ENCODE peak calls at places on chromosomes 1 and 21, in six cellular contexts. K, O, F, S, Y and I are unnamed samples.

GRCh38 chr1:176989023-176989422 is 175.5 kb downstream of the ASTN1 start:
- DNase-seq in K (no peak), O (no peak), F (no peak), S (no peak), Y (peak; percentile 74), I (no peak)

GRCh38 chr1:12172042-12172851 is 5.5 kb downstream of the TNFRSF1B start:
- DNase-seq in K (no peak), O (no peak), F (no peak), S (no peak), Y (no peak), I (no peak)

GRCh38 chr1:181318022-181318857 is 165.1 kb upstream of the CACNA1E start:
- DNase-seq in K (peak; percentile 79), O (no peak), F (no peak), S (no peak), Y (no peak), I (no peak)

GRCh38 chr21:44916965-44917364 is 3.7 kb downstream of the ITGB2 start:
- DNase-seq in K (no peak), O (no peak), F (no peak), S (no peak), Y (peak; percentile 43), I (no peak)

GRCh38 chr1:175572932-175573871 is 170.2 kb downstream of the TNR start:
- DNase-seq in K (no peak), O (no peak), F (no peak), S (no peak), Y (no peak), I (no peak)

GRCh38 chr1:81801834-81802531 is 1.2 kb downstream of the ADGRL2 start:
- DNase-seq in K (peak; percentile 62), O (no peak), F (no peak), S (no peak), Y (peak; percentile 58), I (no peak)

GRCh38 chr1:101262601-101263348 is 26.0 kb downstream of the S1PR1 start:
- DNase-seq in K (no peak), O (no peak), F (no peak), S (no peak), Y (no peak), I (no peak)

GRCh38 chr1:166153641-166154350 is 13.0 kb downstream of the FAM78B start:
- DNase-seq in K (no peak), O (no peak), F (no peak), S (no peak), Y (no peak), I (no peak)

GRCh38 chr1:50279622-50280320 is 143.5 kb downstream of the DMRTA2 start:
- DNase-seq in K (peak; percentile 31), O (no peak), F (peak; percentile 8), S (no peak), Y (peak; percentile 3), I (no peak)

GRCh38 chr1:28577052-28577678 is 14.9 kb upstream of the RAB42 start:
- DNase-seq in K (no peak), O (no peak), F (peak; percentile 25), S (no peak), Y (no peak), I (no peak)

GRCh38 chr21:17612565-17613241 is at the start of gene BTG3:
- DNase-seq in K (peak; percentile 93), O (peak; percentile 68), F (peak; percentile 47), S (peak; percentile 52), Y (peak; percentile 81), I (peak; percentile 45)

GRCh38 chr1:226436855-226437491 is 29.1 kb upstream of the PARP1 start:
- DNase-seq in K (no peak), O (no peak), F (no peak), S (no peak), Y (no peak), I (no peak)

GRCh38 chr1:63463248-63463647 is 59.8 kb downstream of the ITGB3BP start:
- DNase-seq in K (no peak), O (no peak), F (no peak), S (no peak), Y (no peak), I (no peak)

GRCh38 chr1:36941579-36941978 is 92.7 kb downstream of the GRIK3 start:
- DNase-seq in K (peak; percentile 33), O (no peak), F (no peak), S (no peak), Y (no peak), I (no peak)

DNA sequence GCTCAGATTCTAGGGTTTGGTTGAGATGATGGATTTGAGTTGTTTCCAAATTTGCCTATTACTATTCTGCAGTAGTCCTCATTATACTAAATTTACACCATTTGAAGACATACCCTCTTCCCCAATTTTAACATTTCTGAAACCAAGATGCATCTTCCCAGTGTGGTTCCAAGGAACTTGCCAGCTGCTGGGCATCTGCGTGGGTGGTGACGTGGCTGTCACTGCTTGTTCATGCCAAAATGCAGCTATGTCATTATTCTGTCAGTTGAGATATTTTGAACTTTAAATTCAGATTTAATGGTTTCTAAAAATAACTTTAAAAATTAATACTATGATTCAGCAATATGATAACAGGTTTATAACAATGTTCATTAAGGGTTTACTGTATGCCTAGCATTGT is 1.2 kb downstream of the ZFP69 start:
- DNase-seq in K (no peak), O (no peak), F (no peak), S (no peak), Y (no peak), I (no peak)
- H3K9me3 ChIP-seq in K (peaks cover 16% of the 10 kb centered on the region), O (peaks cover 10% of the 10 kb centered on the region), F (peaks cover 23% of the 10 kb centered on the region), S (peaks cover 8% of the 10 kb centered on the region), Y (no peaks in the 10 kb centered on the region), I (peaks cover 20% of the 10 kb centered on the region)

GRCh38 chr1:157774412-157774811 is 2.5 kb downstream of the FCRL2 start:
- DNase-seq in K (no peak), O (no peak), F (no peak), S (no peak), Y (no peak), I (no peak)

GRCh38 chr1:157775101-157775870 is 1.6 kb downstream of the FCRL2 start:
- DNase-seq in K (no peak), O (no peak), F (no peak), S (no peak), Y (no peak), I (no peak)

GRCh38 chr1:157771666-157772425 is 5.1 kb downstream of the FCRL2 start:
- DNase-seq in K (no peak), O (no peak), F (no peak), S (no peak), Y (no peak), I (no peak)

GRCh38 chr1:157776971-157777386 is at the start of gene FCRL2:
- DNase-seq in K (no peak), O (no peak), F (no peak), S (no peak), Y (no peak), I (no peak)

GRCh38 chr1:157773723-157774350 is 3.1 kb downstream of the FCRL2 start:
- DNase-seq in K (peak; percentile 64), O (no peak), F (peak; percentile 3), S (no peak), Y (no peak), I (no peak)
- H3K4me3 ChIP-seq in K (no peak overlapping the region), O (no peak overlapping the region), F (no peak overlapping the region), S (no peak overlapping the region), Y (no peak overlapping the region), I (no peak overlapping the region)

GRCh38 chr1:24849653-24850295 is 80.3 kb downstream of the RUNX3 start:
- DNase-seq in K (peak; percentile 65), O (no peak), F (no peak), S (no peak), Y (no peak), I (no peak)
- TF ChIP-seq CTCF in K (peak; percentile 59), O (no peak), F (peak; percentile 86), S (no peak), Y (no peak), I (peak; percentile 14)

GRCh38 chr1:125080077-125080476 is 3895.3 kb downstream of the SRGAP2C start:
- DNase-seq in K (no peak), O (no peak), F (no peak), S (no peak), Y (no peak), I (no peak)
- H3K9me3 ChIP-seq in K (peaks cover 61% of the 10 kb centered on the region), O (no peaks in the 10 kb centered on the region), F (peaks cover 81% of the 10 kb centered on the region), S (no peaks in the 10 kb centered on the region), Y (no peaks in the 10 kb centered on the region), I (peaks cover 19% of the 10 kb centered on the region)

GRCh38 chr1:208241541-208241940 is 2.6 kb downstream of the PLXNA2 start:
- DNase-seq in K (no peak), O (no peak), F (no peak), S (no peak), Y (no peak), I (no peak)

GRCh38 chr1:208240698-208241355 is 3.4 kb downstream of the PLXNA2 start:
- DNase-seq in K (no peak), O (no peak), F (no peak), S (no peak), Y (no peak), I (no peak)

GRCh38 chr1:208239518-208240381 is 4.4 kb downstream of the PLXNA2 start:
- DNase-seq in K (peak; percentile 35), O (no peak), F (peak; percentile 54), S (no peak), Y (peak; percentile 33), I (no peak)

GRCh38 chr1:208237241-208237640 is 6.9 kb downstream of the PLXNA2 start:
- DNase-seq in K (no peak), O (no peak), F (no peak), S (no peak), Y (no peak), I (no peak)

GRCh38 chr1:208238710-208239517 is 5.3 kb downstream of the PLXNA2 start:
- DNase-seq in K (peak; percentile 74), O (no peak), F (no peak), S (no peak), Y (peak; percentile 44), I (no peak)
- H3K4me3 ChIP-seq in K (no peak overlapping the region), O (no peak overlapping the region), F (no peak overlapping the region), S (no peak overlapping the region), Y (no peak overlapping the region), I (no peak overlapping the region)

GRCh38 chr1:8435569-8436071 is 117.7 kb downstream of the SLC45A1 start:
- DNase-seq in K (no peak), O (no peak), F (no peak), S (no peak), Y (no peak), I (no peak)

GRCh38 chr1:8437286-8437685 is 119.4 kb downstream of the SLC45A1 start:
- DNase-seq in K (no peak), O (no peak), F (no peak), S (no peak), Y (no peak), I (no peak)

GRCh38 chr1:8438449-8438848 is 120.5 kb downstream of the SLC45A1 start:
- DNase-seq in K (no peak), O (no peak), F (no peak), S (no peak), Y (no peak), I (no peak)

GRCh38 chr1:8441466-8441865 is 123.6 kb downstream of the SLC45A1 start:
- DNase-seq in K (no peak), O (no peak), F (no peak), S (no peak), Y (no peak), I (no peak)

GRCh38 chr1:8439015-8439702 is 121.2 kb downstream of the SLC45A1 start:
- DNase-seq in K (peak; percentile 80), O (no peak), F (peak; percentile 32), S (peak; percentile 67), Y (peak; percentile 87), I (peak; percentile 62)
- TF ChIP-seq CTCF in K (peak; percentile 52), O (no peak), F (no peak), S (peak; percentile 21), Y (no peak), I (no peak)